ENCODE peak calls at places on chromosomes 1 and 21, in nine cellular contexts. C is uterus, P is AG09309, H is cardiac muscle cell, Y is astrocyte of the spinal cord, W is NB4, I is Peyer's patch, E is endothelial cell, B is left lung. X is an unnamed sample.

GRCh38 chr1:150537732-150538684 is 11.2 kb upstream of the ADAMTSL4 start:
- DNase-seq in C (peak), P (no peak), H (peak), Y (peak), W (no peak), I (no peak), E (peak), B (no peak), X (no peak)

GRCh38 chr1:186155594-186155993 is 219.5 kb downstream of the TPR start:
- DNase-seq in C (no peak), P (peak), H (peak), Y (peak), W (peak), I (no peak), E (no peak), B (no peak), X (no peak)

GRCh38 chr1:219066631-219067349 is 106.9 kb upstream of the LYPLAL1 start:
- DNase-seq in C (no peak), P (peak), H (peak), Y (peak), W (peak), I (no peak), E (no peak), B (no peak), X (no peak)

GRCh38 chr1:53979712-53980450 is 33.7 kb downstream of the LRRC42 start:
- DNase-seq in C (no peak), P (no peak), H (no peak), Y (no peak), W (peak), I (no peak), E (no peak), B (no peak), X (no peak)

GRCh38 chr21:45937721-45938452 is 43.7 kb upstream of the COL6A1 start:
- DNase-seq in C (no peak), P (no peak), H (no peak), Y (no peak), W (no peak), I (no peak), E (no peak), B (no peak), X (no peak)

GRCh38 chr1:232221790-232222499 is 408.0 kb downstream of the SIPA1L2 start:
- DNase-seq in C (no peak), P (no peak), H (no peak), Y (peak), W (no peak), I (no peak), E (no peak), B (peak), X (no peak)

GRCh38 chr1:67850611-67851075 is 17.4 kb upstream of the GNG12 start:
- DNase-seq in C (peak), P (peak), H (no peak), Y (peak), W (no peak), I (peak), E (no peak), B (peak), X (no peak)

GRCh38 chr1:241357366-241358305 is 631 bp upstream of the RGS7 start:
- DNase-seq in C (no peak), P (no peak), H (peak), Y (peak), W (no peak), I (no peak), E (no peak), B (no peak), X (no peak)

GRCh38 chr1:205782627-205783470 is 7.6 kb upstream of the RAB29 start:
- DNase-seq in C (no peak), P (no peak), H (no peak), Y (no peak), W (no peak), I (no peak), E (no peak), B (no peak), X (no peak)

GRCh38 chr1:24018611-24019580 is 38.8 kb upstream of the SRSF10 start:
- DNase-seq in C (peak), P (peak), H (peak), Y (peak), W (no peak), I (peak), E (peak), B (peak), X (no peak)

GRCh38 chr1:8222789-8223188 is 95.1 kb upstream of the SLC45A1 start:
- DNase-seq in C (no peak), P (no peak), H (no peak), Y (no peak), W (no peak), I (no peak), E (no peak), B (no peak), X (no peak)

GRCh38 chr1:181583598-181583997 is 100.3 kb downstream of the CACNA1E start:
- DNase-seq in C (no peak), P (no peak), H (peak), Y (no peak), W (no peak), I (no peak), E (no peak), B (no peak), X (no peak)

GRCh38 chr21:23452384-23453083 is 2154.7 kb downstream of the MRPL39 start:
- DNase-seq in C (no peak), P (no peak), H (peak), Y (no peak), W (peak), I (no peak), E (peak), B (no peak), X (no peak)

GRCh38 chr1:1185101-1185765 is 11.6 kb downstream of the TTLL10 start:
- DNase-seq in C (no peak), P (no peak), H (no peak), Y (no peak), W (no peak), I (no peak), E (peak), B (no peak), X (peak)

GRCh38 chr1:73637275-73637674 is 560.7 kb downstream of the LRRIQ3 start:
- DNase-seq in C (no peak), P (no peak), H (no peak), Y (no peak), W (no peak), I (no peak), E (no peak), B (no peak), X (no peak)

GRCh38 chr1:211925016-211925415 is 94.5 kb upstream of the LPGAT1 start:
- DNase-seq in C (no peak), P (no peak), H (no peak), Y (no peak), W (no peak), I (peak), E (no peak), B (no peak), X (no peak)

GRCh38 chr1:201145816-201146215 is 8.5 kb downstream of the TMEM9 start:
- DNase-seq in C (no peak), P (no peak), H (no peak), Y (no peak), W (no peak), I (no peak), E (no peak), B (no peak), X (no peak)

GRCh38 chr1:205261946-205262668 is 34.4 kb downstream of the TMCC2 start:
- DNase-seq in C (no peak), P (no peak), H (no peak), Y (peak), W (no peak), I (no peak), E (peak), B (no peak), X (no peak)

DNA sequence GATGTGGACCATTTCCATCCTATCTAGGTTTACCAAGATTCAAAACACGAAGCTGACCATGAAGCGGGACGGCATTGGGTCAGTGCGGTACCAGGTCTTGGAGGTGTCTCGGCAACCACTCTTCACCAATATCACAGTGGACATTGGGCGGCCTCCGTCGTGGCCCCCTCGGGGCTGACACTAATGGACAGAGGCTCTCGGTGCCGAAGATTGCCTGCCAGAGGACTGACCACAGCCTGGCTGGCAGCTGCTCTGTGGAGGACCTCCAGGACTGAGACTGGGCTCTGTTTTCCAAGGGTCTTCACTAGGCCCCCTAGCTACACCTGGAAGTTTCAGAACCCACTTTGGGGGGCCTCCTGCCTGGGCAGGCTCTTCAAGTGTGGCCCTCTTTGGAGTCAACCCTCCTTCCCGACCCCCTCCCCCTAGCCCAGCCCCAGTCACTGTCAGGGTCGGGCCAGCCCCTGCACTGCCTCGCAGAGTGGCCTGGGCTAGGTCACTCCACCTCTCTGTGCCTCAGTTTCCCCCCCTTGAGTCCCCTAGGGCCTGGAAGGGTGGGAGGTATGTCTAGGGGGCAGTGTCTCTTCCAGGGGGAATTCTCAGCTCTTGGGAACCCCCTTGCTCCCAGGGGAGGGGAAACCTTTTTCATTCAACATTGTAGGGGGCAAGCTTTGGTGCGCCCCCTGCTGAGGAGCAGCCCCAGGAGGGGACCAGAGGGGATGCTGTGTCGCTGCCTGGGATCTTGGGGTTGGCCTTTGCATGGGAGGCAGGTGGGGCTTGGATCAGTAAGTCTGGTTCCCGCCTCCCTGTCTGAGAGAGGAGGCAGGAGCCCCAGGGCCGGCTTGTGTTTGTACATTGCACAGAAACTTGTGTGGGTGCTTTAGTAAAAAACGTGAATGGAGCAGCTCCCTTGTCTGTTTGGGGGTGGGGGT is 864 bp upstream of the CCDC24 start:
- DNase-seq in C (no peak), P (no peak), H (no peak), Y (no peak), W (no peak), I (no peak), E (no peak), B (no peak), X (no peak)
- TF ChIP-seq CTCF in C (no peak), P (peak), H (peak), Y (peak), W (peak), I (no peak), E (no peak), B (no peak), X (no peak)

GRCh38 chr1:50989694-50990093 is 19.6 kb downstream of the CDKN2C start:
- DNase-seq in C (no peak), P (no peak), H (no peak), Y (no peak), W (no peak), I (no peak), E (no peak), B (no peak), X (no peak)
- TF ChIP-seq CTCF in C (no peak), P (no peak), H (no peak), Y (no peak), W (no peak), I (no peak), E (no peak), B (no peak), X (no peak)

GRCh38 chr1:5637171-5637570 is 355.1 kb downstream of the NPHP4 start:
- DNase-seq in C (no peak), P (no peak), H (no peak), Y (no peak), W (peak), I (no peak), E (no peak), B (no peak), X (no peak)
- TF ChIP-seq CTCF in C (no peak), P (peak), H (peak), Y (peak), W (peak), I (no peak), E (no peak), B (no peak), X (no peak)

DNA sequence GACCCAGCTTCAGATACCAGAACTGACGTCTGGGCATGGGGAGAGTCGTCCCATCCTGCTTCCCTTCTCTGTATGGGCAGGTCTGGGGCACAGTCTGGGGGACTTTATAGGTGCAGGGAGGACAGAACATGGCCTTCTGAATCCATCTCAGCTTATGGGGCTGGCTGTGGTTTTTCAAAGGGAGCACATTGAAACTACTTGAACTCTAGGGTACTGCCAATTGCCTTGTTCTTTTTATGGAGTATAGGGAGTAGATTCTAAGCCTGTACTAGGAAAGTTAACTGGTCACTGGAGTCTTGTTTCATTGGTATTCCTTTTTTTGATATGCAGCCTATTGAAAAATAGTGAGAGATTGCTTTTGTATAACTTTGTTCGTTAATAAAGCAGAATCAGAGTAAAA is 90.2 kb downstream of the ATP5PO start:
- DNase-seq in C (no peak), P (no peak), H (no peak), Y (no peak), W (no peak), I (no peak), E (no peak), B (no peak), X (no peak)
- TF ChIP-seq CTCF in C (no peak), P (no peak), H (no peak), Y (no peak), W (no peak), I (no peak), E (no peak), B (no peak), X (no peak)

GRCh38 chr1:16900771-16901170 is 5.0 kb downstream of the RNU1-2 start:
- DNase-seq in C (no peak), P (no peak), H (no peak), Y (no peak), W (no peak), I (no peak), E (no peak), B (no peak), X (no peak)
- TF ChIP-seq CTCF in C (no peak), P (peak), H (peak), Y (peak), W (no peak), I (no peak), E (no peak), B (no peak), X (no peak)

GRCh38 chr1:9320520-9321479 is 28.1 kb downstream of the SPSB1 start:
- DNase-seq in C (no peak), P (no peak), H (no peak), Y (no peak), W (no peak), I (no peak), E (no peak), B (no peak), X (no peak)

GRCh38 chr1:9321480-9321849 is 28.8 kb downstream of the SPSB1 start:
- DNase-seq in C (no peak), P (peak), H (no peak), Y (peak), W (peak), I (no peak), E (no peak), B (no peak), X (no peak)

GRCh38 chr1:9324246-9325096 is 31.8 kb downstream of the SPSB1 start:
- DNase-seq in C (no peak), P (no peak), H (no peak), Y (no peak), W (no peak), I (no peak), E (no peak), B (no peak), X (no peak)

GRCh38 chr1:9321986-9322715 is 29.5 kb downstream of the SPSB1 start:
- DNase-seq in C (no peak), P (no peak), H (no peak), Y (no peak), W (no peak), I (no peak), E (no peak), B (no peak), X (no peak)

DNA sequence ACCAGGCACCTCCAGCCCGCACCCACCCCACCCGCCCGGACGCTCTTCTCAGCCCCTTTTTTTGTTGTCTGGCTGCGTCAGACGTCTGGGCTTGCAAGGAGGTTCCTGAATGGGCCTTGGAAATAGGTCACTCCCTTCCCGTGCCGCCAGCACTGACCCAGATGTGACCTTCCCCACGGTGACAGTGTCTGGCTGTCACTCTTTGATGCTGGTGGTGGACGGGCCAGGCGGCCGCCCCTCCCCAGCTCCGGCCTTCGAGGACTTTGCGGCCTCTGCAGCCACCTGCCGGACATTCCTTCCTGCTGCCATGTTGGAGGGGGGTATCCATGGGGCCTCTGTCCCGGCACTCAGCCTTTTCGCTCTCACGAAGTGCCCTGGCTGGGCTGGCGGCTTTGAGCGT is 30.2 kb downstream of the SPSB1 start:
- DNase-seq in C (no peak), P (no peak), H (peak), Y (no peak), W (no peak), I (no peak), E (no peak), B (no peak), X (no peak)
- TF ChIP-seq CTCF in C (no peak), P (no peak), H (no peak), Y (no peak), W (no peak), I (no peak), E (no peak), B (no peak), X (no peak)

DNA sequence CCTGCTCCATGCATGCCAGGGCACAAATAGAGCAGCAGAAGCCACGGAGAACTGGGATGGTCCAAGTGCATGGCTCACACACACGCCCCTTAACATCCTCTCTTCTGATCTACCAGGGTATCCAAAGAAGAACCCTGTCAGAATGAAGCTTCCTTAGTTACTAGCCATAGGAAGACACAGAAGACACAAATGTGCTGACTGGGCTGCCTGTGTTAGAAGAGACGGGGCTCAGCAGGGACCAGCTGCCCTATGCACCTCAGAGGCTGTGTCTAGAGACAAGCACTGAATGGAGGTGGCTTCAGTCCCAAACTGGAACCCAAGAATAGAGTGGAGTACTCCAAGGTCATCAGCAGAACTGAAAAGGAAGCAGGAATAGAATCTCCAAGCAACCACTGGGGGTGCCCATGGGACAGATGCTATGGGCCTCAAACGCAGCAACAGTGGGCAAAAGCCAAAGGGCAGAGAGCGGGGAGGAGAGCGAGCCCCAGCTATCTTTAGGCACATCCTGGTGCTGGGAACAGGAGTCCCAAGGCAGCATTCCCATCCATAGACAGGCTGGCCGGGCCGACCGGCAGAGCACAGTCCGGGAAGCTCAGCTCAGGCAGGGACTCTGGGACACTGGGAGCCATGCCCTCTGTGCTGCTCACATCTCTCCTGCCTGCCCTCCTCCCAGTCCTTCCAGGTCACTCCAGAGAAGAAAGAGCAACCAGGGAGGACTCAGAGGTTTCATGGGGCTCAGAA is 9.5 kb downstream of the SLC6A9 start:
- DNase-seq in C (no peak), P (no peak), H (no peak), Y (no peak), W (no peak), I (peak), E (no peak), B (no peak), X (no peak)
- TF ChIP-seq CTCF in C (no peak), P (no peak), H (no peak), Y (peak), W (no peak), I (no peak), E (no peak), B (no peak), X (no peak)

GRCh38 chr1:177567393-177567792 is 396.6 kb downstream of the BRINP2 start:
- DNase-seq in C (no peak), P (no peak), H (no peak), Y (no peak), W (peak), I (no peak), E (peak), B (no peak), X (no peak)

GRCh38 chr1:177566495-177566894 is 395.7 kb downstream of the BRINP2 start:
- DNase-seq in C (no peak), P (no peak), H (no peak), Y (no peak), W (no peak), I (no peak), E (no peak), B (no peak), X (no peak)

GRCh38 chr1:177571076-177571475 is 398.8 kb downstream of the SEC16B start:
- DNase-seq in C (no peak), P (no peak), H (no peak), Y (no peak), W (no peak), I (no peak), E (no peak), B (no peak), X (no peak)

GRCh38 chr1:177569476-177569875 is 398.7 kb downstream of the BRINP2 start:
- DNase-seq in C (no peak), P (no peak), H (no peak), Y (peak), W (no peak), I (no peak), E (no peak), B (no peak), X (no peak)

GRCh38 chr1:177568702-177569101 is 397.9 kb downstream of the BRINP2 start:
- DNase-seq in C (no peak), P (no peak), H (no peak), Y (no peak), W (peak), I (no peak), E (no peak), B (no peak), X (no peak)
- TF ChIP-seq CTCF in C (no peak), P (no peak), H (no peak), Y (no peak), W (no peak), I (no peak), E (no peak), B (no peak), X (no peak)